ENCODE peak calls at places on chromosomes 6 and 20, in five cellular contexts. R is retina, K is T-helper 2 cell, P is HFFc6, L is glomerular endothelial cell. H is an unnamed sample.

GRCh38 chr20:58046311-58046710 is 182.1 kb downstream of the ANKRD60 start:
- DNase-seq in R (no peak), P (no peak), K (no peak), L (no peak), H (no peak)

GRCh38 chr6:139708342-139709199 is 334.1 kb upstream of the CITED2 start:
- DNase-seq in R (peak; percentile 61), L (no peak), K (no peak), P (peak; percentile 93), H (no peak)

GRCh38 chr6:74073896-74074295 is 377.9 kb downstream of the CD109 start:
- DNase-seq in R (no peak), L (no peak), P (peak; percentile 54), K (no peak), H (no peak)

GRCh38 chr6:166194885-166195860 is 27.5 kb upstream of the TBXT start:
- DNase-seq in L (no peak), P (no peak), R (no peak), K (no peak), H (no peak)

GRCh38 chr6:66902457-66902856 is 1195.4 kb upstream of the EYS start:
- DNase-seq in P (no peak), K (no peak), L (no peak), R (no peak), H (no peak)

GRCh38 chr6:1215023-1215422 is 96.9 kb upstream of the FOXQ1 start:
- DNase-seq in P (no peak), K (no peak), L (no peak), R (no peak), H (no peak)

GRCh38 chr6:1591926-1592325 is 17.8 kb upstream of the FOXC1 start:
- DNase-seq in K (no peak), L (no peak), R (no peak), P (no peak), H (no peak)

GRCh38 chr20:45722047-45722446 is at the start of gene SPINT4:
- DNase-seq in L (no peak), P (no peak), K (no peak), R (no peak), H (no peak)

GRCh38 chr20:40265872-40266533 is 423.0 kb downstream of the MAFB start:
- DNase-seq in P (no peak), R (peak; percentile 39), L (no peak), K (no peak), H (peak; percentile 16)

GRCh38 chr6:34595332-34596090 is 39.4 kb upstream of the SPDEF start:
- DNase-seq in L (no peak), K (no peak), R (no peak), P (peak; percentile 18), H (no peak)

GRCh38 chr6:136641166-136641565 is 90.9 kb upstream of the MAP7 start:
- DNase-seq in K (no peak), P (no peak), R (no peak), L (no peak), H (no peak)

H was measured in DND-41.